ENCODE peak calls at places on chromosomes 7 and 10, in six cellular contexts. One of them, this sample, is unnamed.

GRCh38 chr10:32347363-32347735 is 391 bp upstream of the EPC1 start:
- DNase-seq in uterus: no peak
- DNase-seq in adrenal gland: no peak
- DNase-seq in HCT116: peak
- DNase-seq in tibial nerve: no peak
- DNase-seq in suprapubic skin: no peak
- DNase-seq in this sample: no peak

GRCh38 chr10:133158437-133158755 is 1.6 kb upstream of the KNDC1 start:
- DNase-seq in uterus: peak
- DNase-seq in adrenal gland: no peak
- DNase-seq in HCT116: no peak
- DNase-seq in tibial nerve: no peak
- DNase-seq in suprapubic skin: peak
- DNase-seq in this sample: no peak

GRCh38 chr7:90412458-90413184 is 9.4 kb downstream of the CLDN12 start:
- DNase-seq in uterus: no peak
- DNase-seq in adrenal gland: peak
- DNase-seq in HCT116: peak
- DNase-seq in tibial nerve: no peak
- DNase-seq in suprapubic skin: no peak
- DNase-seq in this sample: no peak

GRCh38 chr10:67296926-67297325 is 371.1 kb downstream of the LRRTM3 start:
- DNase-seq in uterus: no peak
- DNase-seq in adrenal gland: no peak
- DNase-seq in HCT116: no peak
- DNase-seq in tibial nerve: no peak
- DNase-seq in suprapubic skin: no peak
- DNase-seq in this sample: no peak

GRCh38 chr10:77692782-77693181 is 55.2 kb upstream of the KCNMA1 start:
- DNase-seq in uterus: no peak
- DNase-seq in adrenal gland: no peak
- DNase-seq in HCT116: no peak
- DNase-seq in tibial nerve: no peak
- DNase-seq in suprapubic skin: peak
- DNase-seq in this sample: no peak

GRCh38 chr10:75809003-75809402 is 377.6 kb downstream of the LRMDA start:
- DNase-seq in uterus: no peak
- DNase-seq in adrenal gland: no peak
- DNase-seq in HCT116: no peak
- DNase-seq in tibial nerve: no peak
- DNase-seq in suprapubic skin: no peak
- DNase-seq in this sample: no peak

GRCh38 chr10:9823268-9823930 is 1194.3 kb upstream of the CELF2 start:
- DNase-seq in uterus: no peak
- DNase-seq in adrenal gland: no peak
- DNase-seq in HCT116: no peak
- DNase-seq in tibial nerve: no peak
- DNase-seq in suprapubic skin: no peak
- DNase-seq in this sample: no peak

GRCh38 chr10:13787015-13787421 is 200.3 kb downstream of the PRPF18 start:
- DNase-seq in uterus: no peak
- DNase-seq in adrenal gland: peak
- DNase-seq in HCT116: no peak
- DNase-seq in tibial nerve: no peak
- DNase-seq in suprapubic skin: no peak
- DNase-seq in this sample: no peak

GRCh38 chr7:108413782-108414492 is 42.3 kb downstream of the NRCAM start:
- DNase-seq in uterus: no peak
- DNase-seq in adrenal gland: peak
- DNase-seq in HCT116: no peak
- DNase-seq in tibial nerve: no peak
- DNase-seq in suprapubic skin: no peak
- DNase-seq in this sample: no peak

GRCh38 chr7:431658-432111 is 88.0 kb downstream of the PDGFA start:
- DNase-seq in uterus: no peak
- DNase-seq in adrenal gland: peak
- DNase-seq in HCT116: no peak
- DNase-seq in tibial nerve: no peak
- DNase-seq in suprapubic skin: no peak
- DNase-seq in this sample: no peak

GRCh38 chr7:50834679-50835078 is 52.0 kb upstream of the GRB10 start:
- DNase-seq in uterus: no peak
- DNase-seq in adrenal gland: no peak
- DNase-seq in HCT116: no peak
- DNase-seq in tibial nerve: no peak
- DNase-seq in suprapubic skin: no peak
- DNase-seq in this sample: no peak

GRCh38 chr7:7002416-7003062 is 176.5 kb upstream of the CCZ1B start:
- DNase-seq in uterus: no peak
- DNase-seq in adrenal gland: no peak
- DNase-seq in HCT116: no peak
- DNase-seq in tibial nerve: no peak
- DNase-seq in suprapubic skin: no peak
- DNase-seq in this sample: no peak

GRCh38 chr10:23358357-23358756 is 13.8 kb upstream of the C10orf67 start:
- DNase-seq in uterus: no peak
- DNase-seq in adrenal gland: no peak
- DNase-seq in HCT116: no peak
- DNase-seq in tibial nerve: no peak
- DNase-seq in suprapubic skin: no peak
- DNase-seq in this sample: no peak

GRCh38 chr7:137096607-137097006 is 228.2 kb downstream of the CHRM2 start:
- DNase-seq in uterus: no peak
- DNase-seq in adrenal gland: no peak
- DNase-seq in HCT116: no peak
- DNase-seq in tibial nerve: no peak
- DNase-seq in suprapubic skin: no peak
- DNase-seq in this sample: no peak

GRCh38 chr10:129400426-129400825 is 66.6 kb upstream of the MGMT start:
- DNase-seq in uterus: no peak
- DNase-seq in adrenal gland: no peak
- DNase-seq in HCT116: no peak
- DNase-seq in tibial nerve: no peak
- DNase-seq in suprapubic skin: no peak
- DNase-seq in this sample: no peak

GRCh38 chr10:86329896-86330680 is 36.5 kb downstream of the GRID1 start:
- DNase-seq in uterus: no peak
- DNase-seq in adrenal gland: no peak
- DNase-seq in HCT116: no peak
- DNase-seq in tibial nerve: no peak
- DNase-seq in suprapubic skin: no peak
- DNase-seq in this sample: no peak

GRCh38 chr10:116787893-116788665 is 45.7 kb upstream of the HSPA12A start:
- DNase-seq in uterus: peak
- DNase-seq in adrenal gland: peak
- DNase-seq in HCT116: peak
- DNase-seq in tibial nerve: peak
- DNase-seq in suprapubic skin: peak
- DNase-seq in this sample: peak

GRCh38 chr7:123674399-123675091 is 18.9 kb downstream of the LMOD2 start:
- DNase-seq in uterus: no peak
- DNase-seq in adrenal gland: no peak
- DNase-seq in HCT116: no peak
- DNase-seq in tibial nerve: no peak
- DNase-seq in suprapubic skin: no peak
- DNase-seq in this sample: peak

GRCh38 chr10:19930936-19931859 is 115.0 kb downstream of the PLXDC2 start:
- DNase-seq in uterus: peak
- DNase-seq in adrenal gland: peak
- DNase-seq in HCT116: no peak
- DNase-seq in tibial nerve: no peak
- DNase-seq in suprapubic skin: no peak
- DNase-seq in this sample: peak

GRCh38 chr10:51029172-51029641 is 45.1 kb upstream of the PRKG1 start:
- DNase-seq in uterus: no peak
- DNase-seq in adrenal gland: no peak
- DNase-seq in HCT116: no peak
- DNase-seq in tibial nerve: no peak
- DNase-seq in suprapubic skin: no peak
- DNase-seq in this sample: no peak

GRCh38 chr10:92590623-92591549 is 2.0 kb upstream of the KIF11 start:
- DNase-seq in uterus: peak
- DNase-seq in adrenal gland: peak
- DNase-seq in HCT116: peak
- DNase-seq in tibial nerve: peak
- DNase-seq in suprapubic skin: no peak
- DNase-seq in this sample: peak
- H3K4me3 ChIP-seq in uterus: peak
- H3K4me3 ChIP-seq in adrenal gland: peak
- H3K4me3 ChIP-seq in HCT116: peak
- H3K4me3 ChIP-seq in tibial nerve: peak
- H3K4me3 ChIP-seq in suprapubic skin: peak
- H3K4me3 ChIP-seq in this sample: peak

GRCh38 chr7:26694156-26694555 is 170.2 kb downstream of the SKAP2 start:
- DNase-seq in uterus: no peak
- DNase-seq in adrenal gland: no peak
- DNase-seq in HCT116: no peak
- DNase-seq in tibial nerve: no peak
- DNase-seq in suprapubic skin: no peak
- DNase-seq in this sample: no peak
- TF ChIP-seq POLR2A in uterus: no peak
- TF ChIP-seq POLR2A in adrenal gland: no peak
- TF ChIP-seq POLR2A in HCT116: no peak
- TF ChIP-seq POLR2A in tibial nerve: no peak
- TF ChIP-seq POLR2A in suprapubic skin: no peak
- TF ChIP-seq POLR2A in this sample: no peak

GRCh38 chr10:124027306-124028050 is 65.9 kb downstream of the CHST15 start:
- DNase-seq in uterus: no peak
- DNase-seq in adrenal gland: no peak
- DNase-seq in HCT116: no peak
- DNase-seq in tibial nerve: no peak
- DNase-seq in suprapubic skin: no peak
- DNase-seq in this sample: no peak

GRCh38 chr10:124026337-124026939 is 67.0 kb downstream of the CHST15 start:
- DNase-seq in uterus: no peak
- DNase-seq in adrenal gland: no peak
- DNase-seq in HCT116: no peak
- DNase-seq in tibial nerve: no peak
- DNase-seq in suprapubic skin: no peak
- DNase-seq in this sample: no peak

GRCh38 chr10:124025152-124025551 is 68.2 kb downstream of the CHST15 start:
- DNase-seq in uterus: no peak
- DNase-seq in adrenal gland: no peak
- DNase-seq in HCT116: no peak
- DNase-seq in tibial nerve: no peak
- DNase-seq in suprapubic skin: no peak
- DNase-seq in this sample: no peak

GRCh38 chr10:124028700-124029487 is 64.5 kb downstream of the CHST15 start:
- DNase-seq in uterus: no peak
- DNase-seq in adrenal gland: peak
- DNase-seq in HCT116: no peak
- DNase-seq in tibial nerve: no peak
- DNase-seq in suprapubic skin: no peak
- DNase-seq in this sample: no peak

DNA sequence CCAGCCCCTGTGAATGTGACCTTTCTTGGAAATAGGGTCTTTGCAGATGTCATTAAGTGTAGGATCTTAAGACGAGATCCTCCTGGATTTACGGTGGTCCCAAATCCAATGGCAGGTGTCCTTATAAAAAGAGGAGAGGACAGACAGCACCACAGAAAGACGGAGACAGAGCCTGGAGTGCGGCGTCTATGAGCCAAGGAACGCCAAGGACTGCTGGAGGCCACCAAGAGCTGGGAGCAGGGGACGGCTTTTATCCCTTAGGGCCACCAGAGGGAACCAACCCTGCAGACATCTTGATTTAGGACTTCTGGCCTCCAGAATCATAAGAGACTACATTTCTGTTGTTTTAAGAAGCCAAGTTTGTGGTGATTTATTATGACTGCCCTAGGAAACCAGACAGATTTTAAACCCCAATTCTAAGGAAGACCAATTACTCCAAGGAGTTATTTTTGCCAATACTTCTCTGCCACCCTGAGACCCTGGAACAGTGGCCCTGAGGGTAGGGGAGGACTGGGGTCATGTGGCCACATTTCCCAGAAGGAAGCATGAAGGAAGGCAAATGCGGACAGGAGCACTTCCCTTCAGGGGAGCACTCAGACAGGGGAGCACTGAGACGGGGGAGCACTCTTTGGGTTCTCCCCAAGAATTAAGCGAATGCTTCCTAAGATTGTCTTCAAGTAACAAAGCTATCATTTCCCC is 67.6 kb downstream of the CHST15 start:
- DNase-seq in uterus: no peak
- DNase-seq in adrenal gland: no peak
- DNase-seq in HCT116: peak
- DNase-seq in tibial nerve: no peak
- DNase-seq in suprapubic skin: no peak
- DNase-seq in this sample: no peak
- TF ChIP-seq CTCF in uterus: no peak
- TF ChIP-seq CTCF in adrenal gland: peak
- TF ChIP-seq CTCF in HCT116: peak
- TF ChIP-seq CTCF in tibial nerve: peak
- TF ChIP-seq CTCF in suprapubic skin: no peak
- TF ChIP-seq CTCF in this sample: no peak

DNA sequence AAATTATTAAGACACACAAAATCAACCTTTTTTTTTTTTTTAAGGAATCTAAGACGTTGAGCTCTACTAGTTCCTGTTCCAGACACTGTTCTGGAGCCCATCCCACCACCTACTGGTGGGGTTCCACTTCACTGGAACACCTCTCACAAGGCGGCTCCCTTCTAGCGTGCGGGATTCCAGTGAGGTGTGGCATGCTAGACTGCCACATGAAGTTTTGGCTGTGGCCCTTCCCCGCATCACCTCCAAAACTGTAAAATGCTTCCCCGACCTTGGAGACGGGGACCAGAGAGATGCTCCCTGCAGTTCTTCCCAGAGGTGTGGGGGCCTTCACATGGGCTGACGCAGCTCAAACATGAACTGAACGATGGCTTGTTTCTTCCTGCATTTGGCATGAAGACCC is 12.6 kb downstream of the FAM53B start:
- DNase-seq in uterus: no peak
- DNase-seq in adrenal gland: no peak
- DNase-seq in HCT116: no peak
- DNase-seq in tibial nerve: no peak
- DNase-seq in suprapubic skin: no peak
- DNase-seq in this sample: no peak
- H3K4me3 ChIP-seq in uterus: no peak
- H3K4me3 ChIP-seq in adrenal gland: no peak
- H3K4me3 ChIP-seq in HCT116: no peak
- H3K4me3 ChIP-seq in tibial nerve: no peak
- H3K4me3 ChIP-seq in suprapubic skin: no peak
- H3K4me3 ChIP-seq in this sample: no peak

This sample was measured in prostate gland.